ENCODE peak calls at places on chromosomes 7 and 10, in four cellular contexts. One of them, this sample, is unnamed. For H3K4me1, the result is how much of the 10 kb centered on the place peaks cover.

GRCh38 chr7:149753370-149754233 is 19.8 kb downstream of the ZNF467 start:
- DNase-seq in CD8-positive, alpha-beta memory T cell: no peak
- DNase-seq in esophagus muscularis mucosa: no peak
- DNase-seq in transverse colon: peak
- DNase-seq in this sample: peak

GRCh38 chr10:130927157-130927556 is 384.4 kb downstream of the TCERG1L start:
- DNase-seq in esophagus muscularis mucosa: no peak
- DNase-seq in CD8-positive, alpha-beta memory T cell: no peak
- DNase-seq in transverse colon: no peak
- DNase-seq in this sample: no peak

GRCh38 chr10:80204193-80204714 is 1.1 kb downstream of the ANXA11 start:
- DNase-seq in CD8-positive, alpha-beta memory T cell: no peak
- DNase-seq in esophagus muscularis mucosa: no peak
- DNase-seq in transverse colon: peak
- DNase-seq in this sample: peak

GRCh38 chr10:51733061-51733460 is 33.7 kb upstream of the CSTF2T start:
- DNase-seq in esophagus muscularis mucosa: no peak
- DNase-seq in CD8-positive, alpha-beta memory T cell: no peak
- DNase-seq in transverse colon: no peak
- DNase-seq in this sample: no peak

GRCh38 chr10:13136651-13137050 is 24.7 kb upstream of the MCM10 start:
- DNase-seq in transverse colon: no peak
- DNase-seq in esophagus muscularis mucosa: no peak
- DNase-seq in CD8-positive, alpha-beta memory T cell: no peak
- DNase-seq in this sample: no peak

GRCh38 chr10:31586708-31587107 is 267.7 kb downstream of the ZEB1 start:
- DNase-seq in esophagus muscularis mucosa: peak
- DNase-seq in transverse colon: no peak
- DNase-seq in CD8-positive, alpha-beta memory T cell: no peak
- DNase-seq in this sample: no peak

GRCh38 chr7:88344956-88345832 is 38.5 kb upstream of the STEAP4 start:
- DNase-seq in transverse colon: peak
- DNase-seq in esophagus muscularis mucosa: no peak
- DNase-seq in CD8-positive, alpha-beta memory T cell: no peak
- DNase-seq in this sample: peak

GRCh38 chr7:115676080-115676479 is 354.5 kb downstream of the TFEC start:
- DNase-seq in CD8-positive, alpha-beta memory T cell: no peak
- DNase-seq in transverse colon: peak
- DNase-seq in esophagus muscularis mucosa: no peak
- DNase-seq in this sample: no peak

GRCh38 chr7:107836237-107837144 is 33.5 kb upstream of the SLC26A3 start:
- DNase-seq in transverse colon: no peak
- DNase-seq in esophagus muscularis mucosa: no peak
- DNase-seq in CD8-positive, alpha-beta memory T cell: no peak
- DNase-seq in this sample: no peak

GRCh38 chr10:58544135-58544534 is 31.5 kb downstream of the BICC1 start:
- DNase-seq in transverse colon: no peak
- DNase-seq in esophagus muscularis mucosa: no peak
- DNase-seq in CD8-positive, alpha-beta memory T cell: no peak
- DNase-seq in this sample: no peak

GRCh38 chr7:2405601-2406345 is 2.4 kb downstream of the CHST12 start:
- DNase-seq in transverse colon: peak
- DNase-seq in esophagus muscularis mucosa: no peak
- DNase-seq in CD8-positive, alpha-beta memory T cell: peak
- DNase-seq in this sample: no peak

GRCh38 chr10:120969219-120969645 is 118.1 kb downstream of the WDR11 start:
- DNase-seq in esophagus muscularis mucosa: no peak
- DNase-seq in transverse colon: no peak
- DNase-seq in CD8-positive, alpha-beta memory T cell: no peak
- DNase-seq in this sample: no peak

GRCh38 chr10:51879238-51879637 is 179.8 kb upstream of the CSTF2T start:
- DNase-seq in transverse colon: no peak
- DNase-seq in CD8-positive, alpha-beta memory T cell: no peak
- DNase-seq in esophagus muscularis mucosa: no peak
- DNase-seq in this sample: no peak

GRCh38 chr10:90937645-90938258 is 16.9 kb upstream of the ANKRD1 start:
- DNase-seq in esophagus muscularis mucosa: no peak
- DNase-seq in CD8-positive, alpha-beta memory T cell: no peak
- DNase-seq in transverse colon: no peak
- DNase-seq in this sample: no peak

GRCh38 chr7:157729566-157729965 is 392.8 kb downstream of the DNAJB6 start:
- DNase-seq in esophagus muscularis mucosa: no peak
- DNase-seq in transverse colon: no peak
- DNase-seq in CD8-positive, alpha-beta memory T cell: no peak
- DNase-seq in this sample: no peak

GRCh38 chr7:73721237-73721848 is 1.9 kb upstream of the STX1A start:
- DNase-seq in transverse colon: peak
- DNase-seq in CD8-positive, alpha-beta memory T cell: no peak
- DNase-seq in esophagus muscularis mucosa: no peak
- DNase-seq in this sample: peak

GRCh38 chr10:8778713-8779112 is 724.2 kb downstream of the GATA3 start:
- DNase-seq in CD8-positive, alpha-beta memory T cell: no peak
- DNase-seq in esophagus muscularis mucosa: no peak
- DNase-seq in transverse colon: no peak
- DNase-seq in this sample: peak

GRCh38 chr7:121499526-121500123 is 103.5 kb upstream of the FAM3C start:
- DNase-seq in CD8-positive, alpha-beta memory T cell: no peak
- DNase-seq in transverse colon: no peak
- DNase-seq in esophagus muscularis mucosa: no peak
- DNase-seq in this sample: no peak

GRCh38 chr7:70712942-70713341 is 419.0 kb upstream of the GALNT17 start:
- DNase-seq in transverse colon: peak
- DNase-seq in esophagus muscularis mucosa: no peak
- DNase-seq in CD8-positive, alpha-beta memory T cell: no peak
- DNase-seq in this sample: peak

GRCh38 chr10:61974611-61975010 is 73.1 kb downstream of the ARID5B start:
- DNase-seq in esophagus muscularis mucosa: no peak
- DNase-seq in CD8-positive, alpha-beta memory T cell: no peak
- DNase-seq in transverse colon: peak
- DNase-seq in this sample: peak

GRCh38 chr10:78770167-78771090 is 298.3 kb upstream of the ZMIZ1 start:
- DNase-seq in CD8-positive, alpha-beta memory T cell: no peak
- DNase-seq in transverse colon: no peak
- DNase-seq in esophagus muscularis mucosa: no peak
- DNase-seq in this sample: no peak

GRCh38 chr7:53993205-53993604 is 549.0 kb upstream of the VSTM2A start:
- DNase-seq in transverse colon: no peak
- DNase-seq in CD8-positive, alpha-beta memory T cell: no peak
- DNase-seq in esophagus muscularis mucosa: no peak
- DNase-seq in this sample: no peak

GRCh38 chr7:138565071-138565450 is 105.0 kb downstream of the TRIM24 start:
- DNase-seq in transverse colon: no peak
- DNase-seq in CD8-positive, alpha-beta memory T cell: no peak
- DNase-seq in esophagus muscularis mucosa: no peak
- DNase-seq in this sample: no peak

GRCh38 chr10:15528478-15529239 is 157.6 kb upstream of the FAM171A1 start:
- DNase-seq in esophagus muscularis mucosa: no peak
- DNase-seq in CD8-positive, alpha-beta memory T cell: no peak
- DNase-seq in transverse colon: no peak
- DNase-seq in this sample: no peak

GRCh38 chr7:24836084-24836483 is 78.8 kb upstream of the GSDME start:
- DNase-seq in esophagus muscularis mucosa: no peak
- DNase-seq in CD8-positive, alpha-beta memory T cell: no peak
- DNase-seq in transverse colon: no peak
- DNase-seq in this sample: no peak

GRCh38 chr7:2724453-2725177 is 36.6 kb downstream of the AMZ1 start:
- DNase-seq in CD8-positive, alpha-beta memory T cell: no peak
- DNase-seq in transverse colon: no peak
- DNase-seq in esophagus muscularis mucosa: no peak
- DNase-seq in this sample: peak

GRCh38 chr10:42859256-42859655 is 76.7 kb downstream of the BMS1 start:
- DNase-seq in esophagus muscularis mucosa: no peak
- DNase-seq in CD8-positive, alpha-beta memory T cell: no peak
- DNase-seq in transverse colon: no peak
- DNase-seq in this sample: no peak

GRCh38 chr7:28389504-28390385 is 22.6 kb upstream of the CREB5 start:
- DNase-seq in esophagus muscularis mucosa: peak
- DNase-seq in CD8-positive, alpha-beta memory T cell: no peak
- DNase-seq in transverse colon: no peak
- DNase-seq in this sample: no peak

GRCh38 chr10:113666682-113667252 is 2.9 kb upstream of the NRAP start:
- DNase-seq in esophagus muscularis mucosa: no peak
- DNase-seq in transverse colon: no peak
- DNase-seq in CD8-positive, alpha-beta memory T cell: no peak
- DNase-seq in this sample: no peak

GRCh38 chr7:54831046-54831643 is 72.1 kb upstream of the SEC61G start:
- DNase-seq in CD8-positive, alpha-beta memory T cell: no peak
- DNase-seq in transverse colon: no peak
- DNase-seq in esophagus muscularis mucosa: no peak
- DNase-seq in this sample: no peak

DNA sequence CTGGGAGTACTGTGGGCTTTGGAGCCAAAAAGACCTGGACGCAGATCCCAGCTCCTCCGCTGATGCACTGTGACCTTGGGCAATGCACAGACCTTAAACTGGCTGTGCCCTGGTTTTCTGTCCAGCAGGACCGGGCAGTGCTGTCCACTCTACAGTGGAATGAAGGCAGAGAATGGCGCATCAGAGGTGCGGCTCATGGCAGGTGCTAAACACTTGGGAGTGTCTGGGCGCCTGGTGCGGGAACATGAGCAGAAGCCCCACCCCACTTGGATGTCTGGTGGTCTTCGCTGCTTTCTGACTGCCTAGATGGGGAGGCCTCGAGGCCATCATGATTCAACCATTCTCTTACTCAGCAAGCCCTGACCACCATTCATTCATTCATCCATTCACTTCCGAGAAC is 153.7 kb downstream of the GRK5 start:
- DNase-seq in transverse colon: no peak
- DNase-seq in esophagus muscularis mucosa: no peak
- DNase-seq in CD8-positive, alpha-beta memory T cell: no peak
- DNase-seq in this sample: no peak
- H3K4me1 ChIP-seq in transverse colon: under half
- H3K4me1 ChIP-seq in esophagus muscularis mucosa: half or more
- H3K4me1 ChIP-seq in CD8-positive, alpha-beta memory T cell: under half
- H3K4me1 ChIP-seq in this sample: under half

DNA sequence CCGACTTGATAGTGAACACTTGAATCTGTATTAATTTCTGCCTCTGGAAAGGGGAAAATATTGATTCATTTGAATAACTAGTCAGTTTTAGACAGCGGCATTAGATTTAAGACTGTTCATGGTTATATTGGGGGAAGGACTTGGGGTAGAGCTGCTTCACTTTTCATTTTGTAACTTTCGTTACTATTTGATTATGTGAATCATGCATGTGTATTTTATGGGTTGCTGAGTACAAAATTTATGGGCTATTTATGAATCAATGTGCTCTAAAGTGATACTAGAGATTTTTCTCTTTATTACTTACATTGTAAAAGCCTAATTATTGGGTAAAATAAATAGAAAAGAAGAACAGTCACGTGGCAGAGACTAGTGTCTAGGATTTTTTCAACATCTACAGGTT is 4.9 kb downstream of the GLUD1 start:
- DNase-seq in CD8-positive, alpha-beta memory T cell: no peak
- DNase-seq in transverse colon: no peak
- DNase-seq in esophagus muscularis mucosa: no peak
- DNase-seq in this sample: no peak
- H3K27ac ChIP-seq in CD8-positive, alpha-beta memory T cell: no peak
- H3K27ac ChIP-seq in transverse colon: no peak
- H3K27ac ChIP-seq in esophagus muscularis mucosa: no peak
- H3K27ac ChIP-seq in this sample: peak

GRCh38 chr7:96328016-96328415 is 6.1 kb upstream of the SLC25A13 start:
- DNase-seq in transverse colon: no peak
- DNase-seq in CD8-positive, alpha-beta memory T cell: no peak
- DNase-seq in esophagus muscularis mucosa: peak
- DNase-seq in this sample: no peak

GRCh38 chr7:96331233-96331632 is 9.3 kb upstream of the SLC25A13 start:
- DNase-seq in esophagus muscularis mucosa: no peak
- DNase-seq in transverse colon: no peak
- DNase-seq in CD8-positive, alpha-beta memory T cell: no peak
- DNase-seq in this sample: no peak

GRCh38 chr7:96330193-96330592 is 8.3 kb upstream of the SLC25A13 start:
- DNase-seq in esophagus muscularis mucosa: peak
- DNase-seq in transverse colon: no peak
- DNase-seq in CD8-positive, alpha-beta memory T cell: no peak
- DNase-seq in this sample: no peak

GRCh38 chr7:96327429-96327828 is 5.5 kb upstream of the SLC25A13 start:
- DNase-seq in esophagus muscularis mucosa: peak
- DNase-seq in CD8-positive, alpha-beta memory T cell: no peak
- DNase-seq in transverse colon: peak
- DNase-seq in this sample: peak

GRCh38 chr7:96329189-96329588 is 7.3 kb upstream of the SLC25A13 start:
- DNase-seq in CD8-positive, alpha-beta memory T cell: no peak
- DNase-seq in esophagus muscularis mucosa: peak
- DNase-seq in transverse colon: no peak
- DNase-seq in this sample: no peak
- H3K4me3 ChIP-seq in CD8-positive, alpha-beta memory T cell: no peak
- H3K4me3 ChIP-seq in esophagus muscularis mucosa: no peak
- H3K4me3 ChIP-seq in transverse colon: no peak
- H3K4me3 ChIP-seq in this sample: no peak

GRCh38 chr10:46286991-46287693 is at the start of gene ANTXRL:
- DNase-seq in CD8-positive, alpha-beta memory T cell: no peak
- DNase-seq in esophagus muscularis mucosa: no peak
- DNase-seq in transverse colon: peak
- DNase-seq in this sample: no peak
- H3K4me1 ChIP-seq in CD8-positive, alpha-beta memory T cell: under half
- H3K4me1 ChIP-seq in esophagus muscularis mucosa: under half
- H3K4me1 ChIP-seq in transverse colon: under half
- H3K4me1 ChIP-seq in this sample: under half

GRCh38 chr7:666454-667292 is 59.8 kb upstream of the DNAAF5 start:
- DNase-seq in esophagus muscularis mucosa: no peak
- DNase-seq in transverse colon: no peak
- DNase-seq in CD8-positive, alpha-beta memory T cell: no peak
- DNase-seq in this sample: no peak
- H3K27ac ChIP-seq in esophagus muscularis mucosa: peak
- H3K27ac ChIP-seq in transverse colon: peak
- H3K27ac ChIP-seq in CD8-positive, alpha-beta memory T cell: no peak
- H3K27ac ChIP-seq in this sample: no peak

DNA sequence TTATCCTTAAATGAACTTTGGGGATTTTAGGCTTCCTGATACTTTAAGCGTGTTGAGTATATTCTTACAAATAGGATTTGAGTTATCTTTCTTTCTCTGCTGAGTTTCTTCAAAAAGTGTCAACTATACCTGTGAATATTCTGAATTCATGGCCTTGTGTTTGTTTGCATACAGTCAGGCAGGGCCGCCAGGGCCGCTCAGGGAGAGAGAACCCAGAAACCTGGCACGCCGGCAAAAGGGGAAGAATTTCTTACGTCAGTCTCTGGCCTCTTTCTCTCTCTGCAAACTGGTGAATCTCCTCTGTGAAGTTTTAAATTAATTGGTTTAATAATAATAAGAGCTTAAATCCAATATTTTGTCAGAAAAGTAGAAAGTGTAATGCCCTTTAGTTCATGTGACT is 29.3 kb upstream of the BNIP3 start:
- DNase-seq in transverse colon: no peak
- DNase-seq in CD8-positive, alpha-beta memory T cell: no peak
- DNase-seq in esophagus muscularis mucosa: no peak
- DNase-seq in this sample: no peak
- H3K4me3 ChIP-seq in transverse colon: no peak
- H3K4me3 ChIP-seq in CD8-positive, alpha-beta memory T cell: no peak
- H3K4me3 ChIP-seq in esophagus muscularis mucosa: no peak
- H3K4me3 ChIP-seq in this sample: no peak

DNA sequence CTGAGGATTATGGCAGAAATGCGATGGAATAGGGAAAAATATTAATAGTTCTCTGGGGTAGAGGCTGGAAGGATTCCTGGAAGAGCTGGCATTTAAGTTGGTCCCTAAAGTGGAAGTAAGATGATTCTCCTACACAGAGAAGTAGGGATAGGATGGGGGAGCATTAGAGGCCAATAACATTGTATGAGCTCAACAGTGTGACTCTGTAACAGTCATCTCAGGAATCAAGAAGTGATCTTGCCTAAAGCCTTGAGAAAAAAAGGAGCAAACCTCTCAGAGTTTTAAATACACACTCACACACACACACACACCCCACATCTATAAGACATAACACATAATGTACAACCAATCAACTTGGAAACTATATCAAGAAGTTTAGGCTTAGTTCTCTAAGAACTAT is 117.7 kb upstream of the CDK1 start:
- DNase-seq in transverse colon: no peak
- DNase-seq in esophagus muscularis mucosa: no peak
- DNase-seq in CD8-positive, alpha-beta memory T cell: no peak
- DNase-seq in this sample: no peak
- H3K4me1 ChIP-seq in transverse colon: under half
- H3K4me1 ChIP-seq in esophagus muscularis mucosa: under half
- H3K4me1 ChIP-seq in CD8-positive, alpha-beta memory T cell: under half
- H3K4me1 ChIP-seq in this sample: under half

This sample was measured in stomach.